ENCODE peak calls at places on chromosomes 6 and 20, in nine cellular contexts. A, H, O, B, Q, S, F, L and I are unnamed samples. For H3K4me1, the result is how much of the 10 kb centered on the place peaks cover.

GRCh38 chr20:41956316-41957050 is 338.3 kb upstream of the CHD6 start:
- DNase-seq in L (no peak), S (no peak), O (no peak), A (no peak), B (no peak), F (peak), H (no peak), Q (no peak), I (no peak)

GRCh38 chr6:11160199-11160598 is 48.7 kb upstream of the ERVFRD-1 start:
- DNase-seq in O (no peak), A (no peak), Q (no peak), S (peak), L (no peak), F (no peak), B (no peak), H (no peak), I (no peak)

GRCh38 chr6:81531869-81532561 is 220.5 kb downstream of the TENT5A start:
- DNase-seq in H (no peak), Q (no peak), L (no peak), F (peak), O (no peak), B (no peak), S (peak), A (peak), I (no peak)

GRCh38 chr6:106849130-106849529 is 125.4 kb downstream of the CD24 start:
- DNase-seq in Q (no peak), A (no peak), S (no peak), O (no peak), B (no peak), L (no peak), F (no peak), H (no peak), I (no peak)

GRCh38 chr6:90123796-90124195 is 172.8 kb downstream of the BACH2 start:
- DNase-seq in S (peak), B (no peak), O (no peak), L (no peak), F (no peak), A (peak), H (no peak), Q (no peak), I (peak)

GRCh38 chr6:74705451-74705850 is 500.4 kb downstream of the COL12A1 start:
- DNase-seq in O (no peak), F (no peak), S (peak), L (no peak), H (no peak), Q (no peak), A (peak), B (no peak), I (peak)

GRCh38 chr6:12103158-12103557 is 91.0 kb downstream of the HIVEP1 start:
- DNase-seq in S (no peak), O (no peak), A (no peak), H (no peak), L (no peak), F (no peak), B (no peak), Q (no peak), I (no peak)

GRCh38 chr6:74404366-74404765 is 708.4 kb downstream of the CD109 start:
- DNase-seq in O (no peak), Q (no peak), H (no peak), S (peak), B (no peak), A (peak), L (no peak), F (no peak), I (no peak)

GRCh38 chr6:145964948-145965366 is 799 bp upstream of the SHPRH start:
- DNase-seq in L (no peak), H (no peak), B (no peak), Q (no peak), O (no peak), F (no peak), S (no peak), A (no peak), I (no peak)

GRCh38 chr6:17202526-17202925 is 78.6 kb upstream of the RBM24 start:
- DNase-seq in O (no peak), Q (no peak), B (no peak), S (peak), A (no peak), H (no peak), F (no peak), L (no peak), I (no peak)

GRCh38 chr6:28769626-28770402 is 154.0 kb downstream of the TRIM27 start:
- DNase-seq in F (no peak), H (no peak), S (peak), B (no peak), O (no peak), Q (no peak), L (no peak), A (peak), I (no peak)

GRCh38 chr20:32078777-32079176 is 26.7 kb downstream of the HCK start:
- DNase-seq in L (no peak), O (no peak), Q (no peak), B (no peak), F (no peak), A (no peak), H (no peak), S (no peak), I (no peak)

GRCh38 chr6:16168858-16169257 is 40.0 kb downstream of the MYLIP start:
- DNase-seq in O (no peak), L (no peak), H (no peak), B (no peak), A (no peak), F (peak), S (peak), Q (no peak), I (no peak)

GRCh38 chr6:75579951-75580350 is 21.7 kb upstream of the SENP6 start:
- DNase-seq in H (no peak), S (no peak), F (no peak), L (no peak), A (peak), O (no peak), B (no peak), Q (no peak), I (no peak)

GRCh38 chr20:61437280-61438206 is 185.5 kb downstream of the CDH4 start:
- DNase-seq in H (peak), Q (no peak), F (no peak), B (peak), O (no peak), L (no peak), A (peak), S (peak), I (no peak)

GRCh38 chr20:32532246-32532645 is 52.9 kb downstream of the NOL4L start:
- DNase-seq in S (no peak), Q (no peak), H (no peak), B (peak), L (no peak), A (no peak), F (no peak), O (peak), I (peak)

GRCh38 chr6:138204792-138205384 is 13.4 kb downstream of the PBOV1 start:
- DNase-seq in B (no peak), F (no peak), L (no peak), Q (no peak), A (no peak), H (no peak), O (no peak), S (no peak), I (no peak)

GRCh38 chr20:14344746-14345145 is 7.3 kb upstream of the FLRT3 start:
- DNase-seq in H (no peak), A (no peak), O (no peak), S (no peak), Q (no peak), B (no peak), F (no peak), L (no peak), I (no peak)

GRCh38 chr6:38161331-38161730 is 341.8 kb downstream of the ZFAND3 start:
- DNase-seq in S (no peak), B (no peak), F (no peak), O (no peak), Q (no peak), H (no peak), A (no peak), L (no peak), I (no peak)

GRCh38 chr6:86502522-86502921 is 434.8 kb upstream of the HTR1E start:
- DNase-seq in A (no peak), Q (no peak), L (no peak), H (no peak), B (no peak), F (no peak), O (no peak), S (no peak), I (no peak)

GRCh38 chr6:108762394-108762793 is 85.8 kb upstream of the ARMC2 start:
- DNase-seq in O (no peak), H (no peak), S (no peak), L (no peak), F (peak), Q (peak), A (no peak), B (no peak), I (no peak)

GRCh38 chr6:103675807-103676406 is 1183.8 kb downstream of the HACE1 start:
- DNase-seq in A (no peak), Q (no peak), H (no peak), F (peak), B (no peak), O (no peak), L (no peak), S (no peak), I (no peak)

GRCh38 chr6:107318100-107318736 is 141.1 kb downstream of the PDSS2 start:
- DNase-seq in L (peak), B (no peak), F (peak), S (peak), H (no peak), O (no peak), A (peak), Q (peak), I (peak)

GRCh38 chr6:78810146-78810545 is 57.2 kb upstream of the IRAK1BP1 start:
- DNase-seq in A (peak), L (no peak), H (no peak), O (no peak), Q (no peak), S (peak), B (no peak), F (peak), I (peak)

GRCh38 chr6:53119349-53119748 is 29.3 kb downstream of the GCM1 start:
- DNase-seq in L (no peak), S (no peak), H (no peak), O (no peak), A (no peak), B (no peak), F (no peak), Q (no peak), I (no peak)

GRCh38 chr6:154991207-154991606 is 3.9 kb upstream of the TIAM2 start:
- DNase-seq in A (no peak), B (no peak), O (no peak), L (no peak), H (peak), Q (no peak), S (no peak), F (no peak), I (no peak)

GRCh38 chr20:43140719-43141118 is 49.0 kb downstream of the PTPRT start:
- DNase-seq in L (no peak), H (no peak), A (no peak), O (no peak), Q (no peak), S (no peak), F (no peak), B (no peak), I (no peak)

DNA sequence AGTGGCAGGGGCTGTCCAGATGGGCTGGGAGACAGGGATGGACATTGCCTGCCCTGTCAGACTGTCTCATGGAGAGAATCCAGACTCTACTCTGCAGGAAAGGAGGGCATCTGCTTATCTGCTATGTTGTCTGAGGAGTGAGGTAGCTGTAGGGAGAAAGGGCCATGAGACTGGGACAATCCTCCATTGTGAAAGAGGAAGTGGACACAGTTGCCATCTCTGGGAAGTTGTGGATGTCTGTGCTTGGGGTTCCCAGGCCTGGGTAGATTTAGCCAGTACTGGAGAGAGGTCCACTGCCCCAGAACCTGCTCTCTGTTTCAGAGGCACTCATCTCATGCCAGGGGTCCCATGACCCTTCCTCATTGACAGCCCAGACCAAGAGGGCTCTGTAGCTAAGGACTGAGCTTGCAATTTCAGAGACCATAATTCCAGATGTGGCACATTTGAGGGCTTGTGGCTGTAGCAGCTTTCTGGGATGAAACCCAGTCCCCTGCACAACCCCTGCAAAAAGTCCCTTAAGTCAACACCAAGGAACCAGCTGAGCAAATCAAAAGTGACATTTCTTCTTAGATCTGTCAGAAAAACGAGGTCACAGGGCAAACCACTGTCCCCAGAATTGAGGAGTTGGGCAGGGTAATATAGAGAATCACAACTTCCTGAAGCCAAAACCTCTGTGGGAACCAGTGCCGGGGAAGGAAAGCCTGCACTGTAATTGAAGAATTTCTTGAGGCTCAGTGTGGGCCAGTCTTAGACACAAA is 4.1 kb upstream of the SIRPG start:
- DNase-seq in O (no peak), L (no peak), Q (no peak), F (no peak), A (no peak), H (no peak), B (no peak), S (no peak), I (no peak)
- H3K4me1 ChIP-seq in O (under half), L (under half), Q (under half), F (under half), A (under half), H (under half), B (under half), S (under half), I (under half)

GRCh38 chr20:63225082-63225454 is 9.1 kb upstream of the YTHDF1 start:
- DNase-seq in B (no peak), A (no peak), Q (no peak), F (no peak), L (no peak), O (no peak), H (no peak), S (no peak), I (peak)

GRCh38 chr20:63226020-63226943 is 9.4 kb upstream of the BIRC7 start:
- DNase-seq in F (no peak), L (no peak), A (no peak), B (peak), H (no peak), S (no peak), O (peak), Q (no peak), I (no peak)

GRCh38 chr20:63223121-63223825 is 7.3 kb upstream of the YTHDF1 start:
- DNase-seq in Q (no peak), F (peak), L (peak), O (peak), S (peak), B (peak), H (no peak), A (no peak), I (peak)

GRCh38 chr20:63223826-63224207 is 7.9 kb upstream of the YTHDF1 start:
- DNase-seq in B (peak), A (no peak), F (no peak), H (no peak), O (no peak), S (no peak), Q (no peak), L (no peak), I (peak)

DNA sequence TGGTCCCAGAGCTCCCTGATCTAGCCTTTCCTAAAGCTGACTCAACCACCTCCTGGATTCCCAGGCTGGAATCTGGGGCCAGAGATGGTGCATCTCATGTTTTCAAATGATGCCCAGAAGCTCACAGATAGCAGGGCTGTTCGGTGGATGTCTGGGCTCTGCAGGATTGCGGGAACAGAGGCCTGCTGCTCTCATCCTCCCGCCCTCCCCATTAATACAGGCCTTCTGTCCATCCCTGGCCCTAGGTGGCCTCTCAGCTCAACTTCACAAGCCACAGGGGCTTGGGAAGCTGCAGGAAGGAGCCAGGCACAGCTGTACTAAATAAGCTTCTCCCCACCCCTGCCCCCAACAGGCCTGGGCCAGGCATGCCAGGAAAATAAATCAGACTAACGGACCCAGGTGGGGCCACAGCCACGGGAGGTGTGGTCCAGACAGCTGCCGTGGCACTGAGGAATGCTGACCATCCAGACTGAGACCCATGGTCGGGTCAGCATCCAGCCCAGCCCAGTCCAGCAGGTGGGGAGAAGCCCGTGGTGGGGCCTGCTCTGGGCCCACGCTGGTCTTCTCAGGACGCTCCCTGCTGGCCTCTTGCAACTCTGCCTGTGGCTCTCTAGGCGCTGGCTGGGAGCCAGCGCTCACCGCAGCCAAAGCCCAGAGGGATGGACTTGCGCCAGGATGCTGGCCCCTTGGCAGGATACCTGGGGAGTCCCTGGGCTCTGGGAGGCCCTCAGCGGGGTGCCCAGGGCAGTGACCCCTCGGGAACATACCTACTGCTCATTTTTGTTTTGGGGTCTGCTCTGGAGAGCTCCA is 8.5 kb upstream of the YTHDF1 start:
- DNase-seq in S (peak), Q (no peak), B (peak), H (no peak), F (no peak), A (peak), L (no peak), O (no peak), I (peak)
- TF ChIP-seq CTCF in S (peak), Q (no peak), B (peak), H (no peak), F (no peak), A (peak), L (no peak), O (no peak), I (peak)

DNA sequence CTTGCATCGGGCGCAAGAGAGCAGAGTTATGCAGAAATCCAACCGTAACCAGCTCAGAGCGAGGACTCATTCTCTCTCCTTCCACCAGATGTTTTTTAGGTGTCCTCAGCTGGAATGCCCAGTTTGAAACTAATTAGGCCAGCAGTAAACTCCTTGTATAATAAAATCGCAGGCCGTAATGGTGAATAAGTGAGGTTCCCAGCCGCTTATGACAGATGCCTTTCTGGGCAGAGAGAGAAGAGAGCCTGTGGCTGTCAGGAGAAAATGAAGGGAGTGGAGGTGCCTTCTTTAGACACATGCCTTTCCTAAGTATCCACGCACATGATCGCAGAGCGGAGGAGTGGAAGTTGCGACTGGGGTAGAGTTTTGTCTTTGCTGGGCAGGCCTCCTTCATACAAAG is 2.8 kb downstream of the EYA2 start:
- DNase-seq in L (no peak), H (no peak), Q (no peak), S (no peak), B (no peak), F (no peak), A (no peak), O (no peak), I (peak)
- H3K4me1 ChIP-seq in L (under half), H (under half), Q (under half), S (under half), B (under half), F (under half), A (under half), O (under half), I (under half)

GRCh38 chr20:20407891-20408805 is 40.2 kb downstream of the INSM1 start:
- DNase-seq in L (no peak), H (no peak), O (no peak), S (peak), B (no peak), A (peak), F (no peak), Q (no peak), I (no peak)
- TF ChIP-seq CTCF in L (no peak), H (no peak), O (no peak), S (peak), B (no peak), A (peak), F (peak), Q (no peak), I (peak)

GRCh38 chr6:125942677-125943527 is 13.7 kb upstream of the HINT3 start:
- DNase-seq in B (no peak), F (no peak), S (peak), L (no peak), Q (peak), H (no peak), O (no peak), A (peak), I (peak)
- H3K4me1 ChIP-seq in B (under half), F (under half), S (under half), L (under half), Q (half or more), H (under half), O (under half), A (under half), I (half or more)

GRCh38 chr20:11204926-11205768 is 531.3 kb upstream of the JAG1 start:
- DNase-seq in Q (peak), A (peak), O (no peak), L (peak), S (peak), H (peak), B (no peak), F (peak), I (no peak)
- TF ChIP-seq CTCF in Q (peak), A (peak), O (peak), L (peak), S (peak), H (peak), B (peak), F (peak), I (peak)

GRCh38 chr20:63610581-63611435 is 16.1 kb downstream of the GMEB2 start:
- DNase-seq in H (no peak), Q (no peak), L (no peak), F (no peak), O (peak), A (no peak), B (peak), S (no peak), I (peak)
- H3K4me1 ChIP-seq in H (under half), Q (under half), L (under half), F (under half), O (under half), A (under half), B (under half), S (under half), I (under half)

DNA sequence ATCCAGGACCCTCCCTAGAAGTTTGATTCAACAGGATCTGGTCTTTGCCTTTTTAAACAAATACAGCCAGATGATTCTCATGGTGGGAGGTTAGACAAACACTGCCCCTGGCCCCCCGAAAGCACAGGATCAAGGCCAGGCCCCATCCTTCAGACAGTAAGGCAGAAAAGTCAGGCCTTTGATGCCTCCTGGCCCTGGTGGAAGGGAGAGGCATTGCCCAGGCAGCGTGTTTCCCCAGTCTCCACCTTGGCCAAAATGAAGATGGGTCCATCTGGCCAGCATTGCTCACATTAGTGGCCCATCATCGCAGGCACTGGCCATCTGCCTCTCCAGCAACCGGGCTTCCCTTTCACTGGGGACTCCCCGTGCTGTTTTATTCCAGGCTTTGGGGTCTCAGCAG is 4.3 kb downstream of the SULF2 start:
- DNase-seq in Q (no peak), L (no peak), A (no peak), O (no peak), H (no peak), S (no peak), B (no peak), F (no peak), I (no peak)
- TF ChIP-seq CTCF in Q (no peak), L (no peak), A (no peak), O (no peak), H (no peak), S (no peak), B (no peak), F (no peak), I (no peak)